ENCODE peak calls at places on chromosomes 4 and X, in six cellular contexts. A, H, V, T, K and I are unnamed samples.

GRCh38 chr4:81137446-81137845 is 77.6 kb downstream of the PRKG2 start:
- DNase-seq in A (no peak), H (peak; percentile 25), V (no peak), T (peak; percentile 14), K (no peak), I (no peak)

GRCh38 chrX:34578237-34578636 is 78.8 kb downstream of the TMEM47 start:
- DNase-seq in A (peak; percentile 35), H (no peak), V (peak; percentile 1), T (peak; percentile 14), K (no peak), I (peak; percentile 14)

GRCh38 chr4:4995103-4995761 is 24.0 kb downstream of the CYTL1 start:
- DNase-seq in A (peak; percentile 74), H (peak; percentile 15), V (peak; percentile 76), T (peak; percentile 22), K (peak; percentile 48), I (peak; percentile 30)

GRCh38 chrX:45935408-45935807 is 609.8 kb downstream of the ZNF674 start:
- DNase-seq in A (no peak), H (no peak), V (no peak), T (no peak), K (no peak), I (no peak)

GRCh38 chrX:116240446-116240845 is 69.9 kb downstream of the AGTR2 start:
- DNase-seq in A (no peak), H (peak; percentile 72), V (no peak), T (no peak), K (no peak), I (peak; percentile 67)

GRCh38 chr4:105710678-105711077 is 2.1 kb downstream of the GSTCD start:
- DNase-seq in A (peak; percentile 7), H (no peak), V (no peak), T (no peak), K (no peak), I (no peak)

GRCh38 chr4:26490111-26490979 is at the start of gene CCKAR:
- DNase-seq in A (no peak), H (peak; percentile 87), V (no peak), T (peak; percentile 37), K (no peak), I (no peak)

GRCh38 chrX:119015407-119016242 is 41.2 kb downstream of the LONRF3 start:
- DNase-seq in A (peak; percentile 91), H (no peak), V (no peak), T (peak; percentile 77), K (no peak), I (no peak)

GRCh38 chr4:90080116-90080515 is 47.1 kb upstream of the CCSER1 start:
- DNase-seq in A (no peak), H (no peak), V (no peak), T (no peak), K (no peak), I (no peak)

GRCh38 chrX:32397562-32398216 is 813.7 kb downstream of the DMD start:
- DNase-seq in A (no peak), H (no peak), V (no peak), T (no peak), K (no peak), I (no peak)

GRCh38 chrX:136781180-136781797 is 557 bp upstream of the ARHGEF6 start:
- DNase-seq in A (peak; percentile 13), H (no peak), V (no peak), T (no peak), K (no peak), I (no peak)

GRCh38 chr4:124863039-124863545 is 150.6 kb upstream of the ANKRD50 start:
- DNase-seq in A (no peak), H (no peak), V (no peak), T (no peak), K (no peak), I (no peak)